ENCODE peak calls at places on chromosomes 16 and 17, in ten cellular contexts. U is HTR-8/SVneo; S is glomerular endothelial cell; D is omental fat pad; X is fibroblast of the conjunctiva; I is posterior vena cava; H is WTC11; A is left cardiac atrium; N is effector CD4-positive, alpha-beta T cell; J is activated naive CD4-positive, alpha-beta T cell. Q is an unnamed sample.

GRCh38 chr16:4384497-4384896 is 12.8 kb downstream of the VASN start:
- DNase-seq in U (no peak), S (no peak), D (no peak), X (no peak), I (no peak), H (no peak), A (peak; percentile 52), N (no peak), J (no peak), Q (no peak)

GRCh38 chr17:81463506-81463905 is 49.1 kb downstream of the ACTG1 start:
- DNase-seq in U (no peak), S (no peak), D (no peak), X (no peak), I (no peak), H (no peak), A (no peak), N (no peak), J (no peak), Q (no peak)

GRCh38 chr16:252366-253337 is 18.0 kb downstream of the FAM234A start:
- DNase-seq in U (no peak), S (no peak), D (no peak), X (no peak), I (no peak), H (no peak), A (no peak), N (no peak), J (no peak), Q (no peak)

GRCh38 chr17:42281571-42282096 is 5.4 kb upstream of the STAT5B start:
- DNase-seq in U (no peak), S (no peak), D (peak; percentile 15), X (no peak), I (peak; percentile 61), H (no peak), A (no peak), N (no peak), J (no peak), Q (no peak)

GRCh38 chr16:16027728-16028310 is 78.4 kb downstream of the ABCC1 start:
- DNase-seq in U (no peak), S (no peak), D (no peak), X (no peak), I (no peak), H (no peak), A (no peak), N (no peak), J (no peak), Q (no peak)

GRCh38 chr17:59367657-59368045 is 36.2 kb downstream of the YPEL2 start:
- DNase-seq in U (no peak), S (no peak), D (no peak), X (no peak), I (no peak), H (no peak), A (no peak), N (no peak), J (no peak), Q (no peak)

GRCh38 chr17:79220715-79221291 is 146.2 kb downstream of the ENGASE start:
- DNase-seq in U (no peak), S (no peak), D (no peak), X (no peak), I (no peak), H (peak; percentile 62), A (no peak), N (no peak), J (no peak), Q (no peak)

GRCh38 chr16:51110618-51111234 is 40.3 kb downstream of the SALL1 start:
- DNase-seq in U (no peak), S (no peak), D (no peak), X (no peak), I (no peak), H (no peak), A (no peak), N (no peak), J (no peak), Q (no peak)

GRCh38 chr17:49887744-49888360 is 40.0 kb upstream of the TAC4 start:
- DNase-seq in U (no peak), S (no peak), D (no peak), X (no peak), I (no peak), H (no peak), A (no peak), N (no peak), J (no peak), Q (no peak)

GRCh38 chr17:62719586-62719985 is 88.5 kb downstream of the MARCHF10 start:
- DNase-seq in U (no peak), S (no peak), D (no peak), X (no peak), I (no peak), H (no peak), A (no peak), N (no peak), J (no peak), Q (no peak)

GRCh38 chr16:55701442-55702319 is 45.9 kb downstream of the SLC6A2 start:
- DNase-seq in U (peak; percentile 15), S (peak; percentile 14), D (no peak), X (no peak), I (peak; percentile 85), H (peak; percentile 71), A (peak; percentile 61), N (no peak), J (no peak), Q (no peak)

GRCh38 chr16:30000768-30001631 is 5.0 kb downstream of the INO80E start:
- DNase-seq in U (no peak), S (no peak), D (no peak), X (no peak), I (no peak), H (peak; percentile 77), A (no peak), N (no peak), J (no peak), Q (no peak)

GRCh38 chr17:34637548-34638525 is 58.5 kb downstream of the TMEM132E start:
- DNase-seq in U (peak; percentile 66), S (peak; percentile 14), D (peak; percentile 38), X (peak; percentile 48), I (peak; percentile 91), H (peak; percentile 89), A (peak; percentile 82), N (peak; percentile 69), J (peak; percentile 66), Q (peak; percentile 3)

GRCh38 chr17:28643979-28644781 is 778 bp downstream of the BLTP2 start:
- DNase-seq in U (peak; percentile 72), S (no peak), D (no peak), X (peak; percentile 21), I (no peak), H (peak; percentile 45), A (peak; percentile 55), N (no peak), J (no peak), Q (peak; percentile 15)

GRCh38 chr17:80957461-80957941 is 34.1 kb upstream of the CHMP6 start:
- DNase-seq in U (no peak), S (no peak), D (no peak), X (no peak), I (peak; percentile 55), H (peak; percentile 9), A (peak; percentile 17), N (no peak), J (no peak), Q (no peak)

GRCh38 chr17:73203788-73204479 is 11.1 kb downstream of the COG1 start:
- DNase-seq in U (no peak), S (no peak), D (no peak), X (no peak), I (peak; percentile 49), H (no peak), A (no peak), N (peak; percentile 12), J (no peak), Q (no peak)

GRCh38 chr17:79360196-79360595 is 250.7 kb downstream of the RBFOX3 start:
- DNase-seq in U (no peak), S (no peak), D (no peak), X (no peak), I (no peak), H (no peak), A (no peak), N (no peak), J (no peak), Q (no peak)

GRCh38 chr17:74833501-74834361 is 26.0 kb downstream of the GRIN2C start:
- DNase-seq in U (no peak), S (no peak), D (no peak), X (no peak), I (no peak), H (no peak), A (no peak), N (no peak), J (no peak), Q (no peak)

GRCh38 chr16:10172848-10173655 is 9.2 kb downstream of the GRIN2A start:
- DNase-seq in U (peak; percentile 47), S (no peak), D (no peak), X (no peak), I (no peak), H (no peak), A (no peak), N (no peak), J (no peak), Q (no peak)

GRCh38 chr17:61161615-61162134 is 238.0 kb upstream of the TBX2 start:
- DNase-seq in U (no peak), S (no peak), D (no peak), X (no peak), I (no peak), H (no peak), A (no peak), N (no peak), J (no peak), Q (no peak)

GRCh38 chr17:43015579-43015978 is 6.6 kb downstream of the VAT1 start:
- DNase-seq in U (no peak), S (no peak), D (no peak), X (no peak), I (peak; percentile 92), H (no peak), A (peak; percentile 87), N (no peak), J (no peak), Q (no peak)

GRCh38 chr16:68724797-68725196 is 12.3 kb upstream of the CDH1 start:
- DNase-seq in U (no peak), S (no peak), D (no peak), X (no peak), I (no peak), H (no peak), A (no peak), N (no peak), J (no peak), Q (no peak)

GRCh38 chr17:82917656-82918345 is 78.0 kb upstream of the ZNF750 start:
- DNase-seq in U (peak; percentile 37), S (no peak), D (no peak), X (no peak), I (no peak), H (peak; percentile 62), A (no peak), N (peak; percentile 17), J (peak; percentile 12), Q (no peak)

GRCh38 chr16:86924537-86924936 is 346.2 kb downstream of the FOXL1 start:
- DNase-seq in U (peak; percentile 78), S (no peak), D (no peak), X (peak; percentile 21), I (peak; percentile 69), H (no peak), A (no peak), N (no peak), J (no peak), Q (peak; percentile 83)

GRCh38 chr16:76194621-76195015 is 82.6 kb upstream of the CNTNAP4 start:
- DNase-seq in U (no peak), S (no peak), D (no peak), X (peak; percentile 24), I (no peak), H (no peak), A (no peak), N (no peak), J (no peak), Q (no peak)

GRCh38 chr16:11312718-11313492 is 31.8 kb upstream of the PRM1 start:
- DNase-seq in U (peak; percentile 57), S (no peak), D (no peak), X (no peak), I (no peak), H (peak; percentile 53), A (no peak), N (no peak), J (no peak), Q (no peak)

GRCh38 chr16:54080524-54081008 is 206.0 kb downstream of the IRX3 start:
- DNase-seq in U (peak; percentile 19), S (no peak), D (no peak), X (peak; percentile 85), I (no peak), H (no peak), A (no peak), N (no peak), J (no peak), Q (no peak)

GRCh38 chr16:10822702-10823101 is 4.1 kb upstream of the TVP23A start:
- DNase-seq in U (no peak), S (no peak), D (no peak), X (no peak), I (no peak), H (no peak), A (no peak), N (no peak), J (no peak), Q (no peak)

Q was measured in retinal pigment epithelial cell.